ENCODE peak calls at places on chromosomes 7 and 10, in four cellular contexts. K is IMR-90, X is mesendoderm, C is H1. Z is an unnamed sample.
A peak's percentile ranks its signal among the peaks of the same experiment; 100 is the strongest.

GRCh38 chr7:43758861-43759683 is 592 bp downstream of the BLVRA start:
- DNase-seq in X (peak; percentile 40), C (peak; percentile 82), K (peak; percentile 31), Z (no peak)

GRCh38 chr10:49474901-49475300 is 64.0 kb downstream of the ERCC6 start:
- DNase-seq in C (no peak), K (peak; percentile 21), X (no peak), Z (no peak)

GRCh38 chr7:151794508-151795167 is 82.3 kb downstream of the PRKAG2 start:
- DNase-seq in C (no peak), K (peak; percentile 10), X (peak; percentile 48), Z (no peak)

GRCh38 chr10:19730071-19730470 is 86.2 kb upstream of the PLXDC2 start:
- DNase-seq in C (no peak), X (no peak), K (peak; percentile 68), Z (no peak)

GRCh38 chr7:128755816-128756476 is 16.8 kb downstream of the CALU start:
- DNase-seq in K (peak; percentile 96), X (no peak), C (no peak), Z (no peak)

GRCh38 chr10:69358148-69358795 is 58.4 kb downstream of the TACR2 start:
- DNase-seq in X (no peak), K (no peak), C (no peak), Z (no peak)

GRCh38 chr10:116115797-116116196 is 157.2 kb downstream of the GFRA1 start:
- DNase-seq in K (no peak), C (no peak), X (no peak), Z (peak; percentile 6)

GRCh38 chr10:58175990-58176910 is 91.4 kb downstream of the IPMK start:
- DNase-seq in K (peak; percentile 38), C (no peak), X (peak; percentile 57), Z (no peak)

GRCh38 chr10:125521721-125522680 is 161.0 kb downstream of the TEX36 start:
- DNase-seq in X (peak; percentile 88), C (peak; percentile 96), K (no peak), Z (peak; percentile 88)

GRCh38 chr7:98669417-98670015 is 52.4 kb downstream of the NPTX2 start:
- DNase-seq in C (no peak), K (no peak), X (no peak), Z (no peak)

GRCh38 chr7:111025013-111025412 is 65.9 kb upstream of the LRRN3 start:
- DNase-seq in K (no peak), C (no peak), X (no peak), Z (no peak)

GRCh38 chr10:91643700-91644099 is 10.8 kb upstream of the PPP1R3C start:
- DNase-seq in X (peak; percentile 36), K (no peak), C (peak; percentile 51), Z (peak; percentile 67)

GRCh38 chr10:35495521-35496238 is 109.5 kb upstream of the GJD4 start:
- DNase-seq in K (peak; percentile 7), X (no peak), C (no peak), Z (no peak)

GRCh38 chr10:106167946-106168345 is 996.6 kb downstream of the SORCS1 start:
- DNase-seq in C (no peak), X (no peak), K (no peak), Z (no peak)

GRCh38 chr10:132467464-132468149 is 70.0 kb upstream of the INPP5A start:
- DNase-seq in C (peak; percentile 75), K (no peak), X (no peak), Z (no peak)

GRCh38 chr10:93680414-93681047 is 21.9 kb downstream of the FRA10AC1 start:
- DNase-seq in X (peak; percentile 25), K (peak; percentile 37), C (no peak), Z (no peak)

GRCh38 chr10:93593254-93593653 is 7.8 kb downstream of the RBP4 start:
- DNase-seq in K (no peak), X (no peak), C (no peak), Z (no peak)

GRCh38 chr10:121597504-121598241 is 571 bp downstream of the FGFR2 start:
- DNase-seq in X (peak; percentile 44), C (peak; percentile 72), K (no peak), Z (no peak)

GRCh38 chr10:3783721-3784432 is 1.1 kb downstream of the KLF6 start:
- DNase-seq in X (peak; percentile 94), K (peak; percentile 61), C (peak; percentile 60), Z (peak; percentile 62)

GRCh38 chr7:50481867-50482266 is 31.7 kb upstream of the FIGNL1 start:
- DNase-seq in K (no peak), C (no peak), X (no peak), Z (no peak)

GRCh38 chr7:138460176-138460648 is at the start of gene TRIM24:
- DNase-seq in K (peak; percentile 96), X (no peak), C (no peak), Z (no peak)

GRCh38 chr10:62459072-62459471 is 84.9 kb downstream of the ZNF365 start:
- DNase-seq in K (peak; percentile 85), X (no peak), C (no peak), Z (no peak)

GRCh38 chr10:115948415-115948814 is 324.6 kb downstream of the GFRA1 start:
- DNase-seq in X (peak; percentile 80), K (peak; percentile 33), C (no peak), Z (no peak)

GRCh38 chr7:128904381-128905197 is 5.9 kb downstream of the KCP start:
- DNase-seq in K (peak; percentile 56), X (peak; percentile 69), C (peak; percentile 54), Z (peak; percentile 49)

GRCh38 chr7:1858435-1859265 is 188.6 kb downstream of the ELFN1 start:
- DNase-seq in K (no peak), C (no peak), X (no peak), Z (no peak)

GRCh38 chr7:18626717-18627116 is 131.2 kb downstream of the HDAC9 start:
- DNase-seq in C (no peak), X (no peak), K (no peak), Z (no peak)

GRCh38 chr7:5266148-5267028 is 16.4 kb upstream of the SLC29A4 start:
- DNase-seq in K (no peak), X (peak; percentile 72), C (no peak), Z (peak; percentile 65)

GRCh38 chr7:84195295-84196006 is 862 bp upstream of the SEMA3A start:
- DNase-seq in K (no peak), X (peak; percentile 30), C (no peak), Z (no peak)

GRCh38 chr10:113496124-113496523 is 56.7 kb upstream of the HABP2 start:
- DNase-seq in X (no peak), C (no peak), K (no peak), Z (no peak)

GRCh38 chr10:49649936-49650723 is 29.3 kb upstream of the C10orf53 start:
- DNase-seq in C (peak; percentile 40), X (no peak), K (no peak), Z (peak; percentile 12)

GRCh38 chr7:121061826-121062582 is 73.5 kb downstream of the CPED1 start:
- DNase-seq in C (no peak), X (no peak), K (no peak), Z (no peak)

GRCh38 chr7:128080169-128080568 is 48.9 kb upstream of the LRRC4 start:
- DNase-seq in X (no peak), K (no peak), C (no peak), Z (no peak)

GRCh38 chr10:23694921-23695824 is 256.3 kb downstream of the OTUD1 start:
- DNase-seq in C (peak; percentile 49), X (peak; percentile 53), K (no peak), Z (peak; percentile 44)

GRCh38 chr10:52316005-52316404 is 1.9 kb downstream of the DKK1 start:
- DNase-seq in X (no peak), K (peak; percentile 56), C (no peak), Z (no peak)

GRCh38 chr7:152521420-152522337 is 85.9 kb upstream of the KMT2C start:
- DNase-seq in C (no peak), X (no peak), K (no peak), Z (no peak)

GRCh38 chr7:100049441-100050291 is at the start of gene ZSCAN21:
- DNase-seq in X (peak; percentile 89), C (peak; percentile 95), K (peak; percentile 84), Z (peak; percentile 87)
- H4K5ac ChIP-seq in X (no peak within 1 kb of the TSS), C (peak within 1 kb of the TSS; percentile 84), K (peak within 1 kb of the TSS; percentile 98), Z (no peak within 1 kb of the TSS)

GRCh38 chr7:103348959-103349358 is 1.5 kb downstream of the PSMC2 start:
- DNase-seq in X (no peak), C (no peak), K (no peak), Z (no peak)

GRCh38 chr7:103343758-103344452 is 662 bp downstream of the DNAJC2 start:
- DNase-seq in K (peak; percentile 34), C (no peak), X (peak; percentile 42), Z (no peak)

GRCh38 chr7:103344453-103345149 is at the start of gene DNAJC2:
- DNase-seq in X (peak; percentile 96), K (peak; percentile 94), C (peak; percentile 82), Z (peak; percentile 87)

GRCh38 chr7:103348452-103348851 is 1.0 kb downstream of the PSMC2 start:
- DNase-seq in C (no peak), X (no peak), K (no peak), Z (no peak)

DNA sequence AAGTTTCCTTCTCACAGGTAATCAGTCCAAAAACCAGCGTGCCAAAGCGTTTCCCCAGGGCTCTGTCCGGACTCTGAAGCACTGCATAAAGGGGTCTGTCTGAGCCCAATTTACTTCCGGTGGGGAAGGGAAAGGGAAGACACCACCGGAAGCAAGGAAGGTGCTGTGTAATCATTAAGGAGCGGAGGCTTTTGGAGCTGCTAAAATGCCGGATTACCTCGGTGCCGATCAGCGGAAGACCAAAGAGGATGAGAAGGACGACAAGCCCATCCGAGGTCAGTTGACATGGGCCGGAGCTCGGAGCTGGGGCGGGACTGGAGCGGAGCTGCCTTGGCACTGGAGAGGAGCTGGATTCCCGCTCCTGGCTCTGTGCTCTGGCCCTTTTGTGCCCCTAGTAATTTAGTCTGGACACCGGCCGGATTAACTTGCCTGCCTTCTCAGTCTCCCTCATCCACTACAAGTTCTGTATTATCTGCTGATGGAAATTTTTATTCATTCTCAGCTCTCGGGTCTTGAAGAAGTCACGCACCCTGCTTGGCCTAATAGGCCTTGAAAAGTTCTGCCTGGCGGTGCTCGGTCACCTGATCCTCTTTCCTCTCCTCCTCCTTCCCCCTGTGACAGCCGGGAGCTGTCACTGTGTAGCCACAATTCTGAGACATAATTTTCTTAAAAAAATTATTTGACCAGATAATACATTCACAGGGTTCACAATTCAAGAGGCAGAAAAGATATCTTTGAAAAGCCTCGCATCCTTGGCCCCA is at the start of gene PSMC2:
- DNase-seq in K (peak; percentile 94), X (peak; percentile 97), C (peak; percentile 76), Z (peak; percentile 86)
- H4K5ac ChIP-seq in K (peak within 1 kb of the TSS; percentile 74), X (no peak within 1 kb of the TSS), C (peak within 1 kb of the TSS; percentile 80), Z (no peak within 1 kb of the TSS)

GRCh38 chr7:47581821-47582747 is at the start of gene TNS3:
- DNase-seq in X (peak; percentile 65), C (peak; percentile 78), K (peak; percentile 36), Z (peak; percentile 66)

GRCh38 chr7:47580175-47580701 is 1.7 kb downstream of the TNS3 start:
- DNase-seq in X (no peak), C (no peak), K (peak; percentile 60), Z (no peak)

GRCh38 chr7:47580811-47581331 is 1.0 kb downstream of the TNS3 start:
- DNase-seq in K (peak; percentile 37), C (no peak), X (peak; percentile 48), Z (no peak)

GRCh38 chr7:47582748-47583740 is 1.1 kb upstream of the TNS3 start:
- DNase-seq in X (no peak), K (no peak), C (no peak), Z (no peak)

GRCh38 chr7:47581442-47581820 is 480 bp downstream of the TNS3 start:
- DNase-seq in C (peak; percentile 70), X (peak; percentile 54), K (no peak), Z (no peak)
- H4K5ac ChIP-seq in C (no peak overlapping the region), X (no peak overlapping the region), K (peak overlapping the region; percentile 54), Z (no peak overlapping the region)

GRCh38 chr7:157594306-157594705 is 257.5 kb downstream of the DNAJB6 start:
- DNase-seq in C (no peak), X (no peak), K (no peak), Z (no peak)
- H4K5ac ChIP-seq in C (no peak overlapping the region), X (no peak overlapping the region), K (no peak overlapping the region), Z (no peak overlapping the region)